ENCODE peak calls at places on chromosomes 12 and 14, in five cellular contexts. U is thoracic aorta, F is heart right ventricle, Z is fibroblast of pulmonary artery, T is IMR-90. Q is an unnamed sample.

GRCh38 chr12:45446013-45446412 is 230.1 kb downstream of the ANO6 start:
- DNase-seq in U (no peak), F (no peak), Z (peak), T (no peak), Q (no peak)

GRCh38 chr14:103142031-103142430 is 18.8 kb downstream of the TNFAIP2 start:
- DNase-seq in U (no peak), F (no peak), Z (no peak), T (no peak), Q (no peak)

GRCh38 chr12:15163001-15163400 is 58.2 kb downstream of the RERG start:
- DNase-seq in U (no peak), F (no peak), Z (no peak), T (no peak), Q (no peak)

GRCh38 chr12:69240625-69240984 is 1.2 kb downstream of the CPSF6 start:
- DNase-seq in U (no peak), F (no peak), Z (no peak), T (peak), Q (peak)

GRCh38 chr14:54462048-54462447 is 20.9 kb upstream of the CNIH1 start:
- DNase-seq in U (no peak), F (no peak), Z (no peak), T (no peak), Q (peak)

GRCh38 chr12:54296393-54297121 is 4.3 kb downstream of the NFE2 start:
- DNase-seq in U (no peak), F (no peak), Z (no peak), T (no peak), Q (no peak)

GRCh38 chr12:108985750-108986149 is 35.1 kb downstream of the SVOP start:
- DNase-seq in U (no peak), F (no peak), Z (no peak), T (no peak), Q (peak)

GRCh38 chr12:44875954-44876553 is at the start of gene NELL2:
- DNase-seq in U (no peak), F (peak), Z (peak), T (no peak), Q (peak)

GRCh38 chr14:96104469-96105057 is 65.4 kb downstream of the C14orf132 start:
- DNase-seq in U (peak), F (peak), Z (peak), T (peak), Q (peak)
- H3K4me3 ChIP-seq in U (peak), F (no peak), Z (no peak), T (no peak), Q (no peak)

GRCh38 chr14:24308342-24309124 is 756 bp upstream of the CIDEB start:
- DNase-seq in U (no peak), F (no peak), Z (no peak), T (no peak), Q (no peak)
- TF ChIP-seq CTCF in U (no peak), F (no peak), Z (no peak), T (no peak), Q (no peak)

GRCh38 chr12:76533331-76533730 is 26.2 kb downstream of the OSBPL8 start:
- DNase-seq in U (no peak), F (no peak), Z (no peak), T (no peak), Q (no peak)
- H3K4me3 ChIP-seq in U (no peak), F (no peak), Z (no peak), T (no peak), Q (no peak)

DNA sequence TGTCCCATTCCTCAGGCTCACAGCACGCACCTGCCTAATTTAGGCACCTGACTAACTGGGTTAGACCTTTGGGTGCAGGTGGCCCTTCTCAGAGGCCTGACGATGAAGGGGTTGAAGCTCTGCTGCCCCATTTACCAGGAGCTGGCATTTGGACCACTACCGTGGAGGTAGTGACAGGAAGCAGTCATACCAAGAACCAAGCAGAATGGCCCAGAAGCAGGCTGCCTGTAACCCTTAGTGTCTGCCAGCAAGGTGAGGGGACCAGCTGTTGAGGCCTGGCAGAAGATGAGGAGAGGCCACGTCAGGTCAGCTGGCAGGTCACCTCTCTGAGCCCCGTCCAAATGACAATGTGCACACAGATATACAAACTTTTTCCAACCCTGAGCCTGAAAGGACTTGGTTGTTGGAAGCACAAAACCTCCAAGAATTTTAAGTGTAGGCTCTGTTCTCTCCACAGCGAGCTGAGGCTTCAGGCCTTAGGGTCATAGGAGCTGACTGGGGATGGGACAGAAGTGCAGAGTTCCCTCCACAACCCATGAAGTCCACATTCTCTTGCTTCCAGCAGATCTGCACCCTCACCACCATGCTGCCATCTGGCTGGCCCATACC is 23.1 kb downstream of the VASH1 start:
- DNase-seq in U (no peak), F (no peak), Z (no peak), T (no peak), Q (no peak)
- TF ChIP-seq CTCF in U (no peak), F (no peak), Z (no peak), T (no peak), Q (no peak)

GRCh38 chr12:11609045-11609444 is 40.4 kb upstream of the ETV6 start:
- DNase-seq in U (no peak), F (no peak), Z (no peak), T (no peak), Q (no peak)
- H3K4me3 ChIP-seq in U (no peak), F (no peak), Z (no peak), T (no peak), Q (no peak)

GRCh38 chr14:25537846-25538455 is 488.0 kb upstream of the STXBP6 start:
- DNase-seq in U (no peak), F (no peak), Z (no peak), T (no peak), Q (peak)
- TF ChIP-seq CTCF in U (no peak), F (no peak), Z (peak), T (peak), Q (peak)

GRCh38 chr12:52310622-52311281 is 10.4 kb downstream of the KRT83 start:
- DNase-seq in U (no peak), F (no peak), Z (peak), T (peak), Q (peak)

GRCh38 chr12:52311282-52311643 is 9.9 kb downstream of the KRT83 start:
- DNase-seq in U (no peak), F (no peak), Z (peak), T (no peak), Q (no peak)

GRCh38 chr12:52305921-52306705 is 14.8 kb upstream of the KRT81 start:
- DNase-seq in U (no peak), F (no peak), Z (no peak), T (no peak), Q (no peak)

GRCh38 chr12:52307836-52308806 is 13.1 kb downstream of the KRT83 start:
- DNase-seq in U (no peak), F (peak), Z (peak), T (peak), Q (peak)

DNA sequence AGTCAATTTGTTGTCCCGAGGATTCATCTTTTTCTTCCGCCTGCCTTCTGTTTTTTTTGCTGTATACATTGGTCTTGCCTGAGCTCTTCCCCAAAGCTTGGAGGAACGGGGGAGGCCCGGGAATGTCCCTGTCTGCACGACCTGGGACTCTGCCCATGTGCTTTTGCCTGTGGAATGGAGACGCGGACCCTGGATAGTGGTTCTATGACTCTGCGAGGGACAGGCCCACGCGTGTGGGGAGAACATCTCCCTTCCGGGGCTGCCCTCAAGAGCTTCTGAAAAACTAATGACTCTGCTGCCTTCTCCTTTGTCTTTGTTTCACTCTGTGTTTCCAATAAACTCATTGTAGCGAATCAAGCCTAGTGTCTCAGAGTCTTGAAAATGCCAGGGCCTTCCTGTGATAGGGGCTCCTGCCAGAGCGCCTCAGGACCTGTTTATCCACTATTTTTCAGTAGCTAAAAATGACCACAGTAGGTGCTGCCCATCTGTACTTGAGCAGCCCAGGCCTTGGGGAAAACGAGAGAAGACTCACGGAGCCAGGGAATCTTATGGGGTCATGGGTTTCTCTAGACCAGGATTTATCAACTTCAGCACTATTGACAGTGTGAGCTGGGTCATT is 12.3 kb downstream of the KRT83 start:
- DNase-seq in U (no peak), F (no peak), Z (no peak), T (no peak), Q (no peak)
- H3K4me3 ChIP-seq in U (peak), F (no peak), Z (peak), T (no peak), Q (peak)

Q was measured in epithelial cell of esophagus.